ENCODE peak calls at places on chromosomes 7 and 10, in four cellular contexts. U, J, A and R are unnamed samples.

GRCh38 chr7:117216436-117217069 is 106.3 kb downstream of the WNT2 start:
- DNase-seq in U (no peak), J (no peak), A (no peak), R (no peak)

GRCh38 chr7:143305423-143306070 is 10.4 kb upstream of the CLCN1 start:
- DNase-seq in U (no peak), J (no peak), A (no peak), R (peak; percentile 44)

GRCh38 chr10:28996947-28997551 is 291.8 kb upstream of the LYZL1 start:
- DNase-seq in U (no peak), J (no peak), A (no peak), R (no peak)

GRCh38 chr10:37687581-37687980 is 169.8 kb downstream of the ZNF248 start:
- DNase-seq in U (no peak), J (no peak), A (no peak), R (no peak)

GRCh38 chr10:72337039-72337629 is 17.6 kb downstream of the DNAJB12 start:
- DNase-seq in U (no peak), J (no peak), A (no peak), R (no peak)

GRCh38 chr7:157523371-157523765 is 186.6 kb downstream of the DNAJB6 start:
- DNase-seq in U (no peak), J (no peak), A (no peak), R (no peak)

GRCh38 chr10:44934416-44935200 is 23.5 kb downstream of the TMEM72 start:
- DNase-seq in U (no peak), J (no peak), A (no peak), R (no peak)

GRCh38 chr10:104139221-104139620 is 17.2 kb downstream of the SFR1 start:
- DNase-seq in U (no peak), J (no peak), A (no peak), R (no peak)

GRCh38 chr10:70661623-70662361 is 10.5 kb upstream of the ADAMTS14 start:
- DNase-seq in U (no peak), J (no peak), A (no peak), R (no peak)

GRCh38 chr7:96921231-96921630 is 84.1 kb upstream of the DLX6 start:
- DNase-seq in U (no peak), J (no peak), A (no peak), R (no peak)

GRCh38 chr7:133822001-133822641 is 305.0 kb upstream of the LRGUK start:
- DNase-seq in U (no peak), J (no peak), A (no peak), R (no peak)

GRCh38 chr7:15130666-15131541 is 228.4 kb upstream of the DGKB start:
- DNase-seq in U (no peak), J (no peak), A (no peak), R (no peak)

GRCh38 chr10:15122477-15123030 is 25.4 kb downstream of the RPP38 start:
- DNase-seq in U (no peak), J (peak; percentile 80), A (no peak), R (no peak)

GRCh38 chr7:149879801-149880738 is 6.3 kb downstream of the ATP6V0E2 start:
- DNase-seq in U (no peak), J (no peak), A (no peak), R (no peak)

GRCh38 chr10:6667679-6668270 is 87.7 kb upstream of the PRKCQ start:
- DNase-seq in U (no peak), J (no peak), A (no peak), R (peak; percentile 27)

GRCh38 chr7:16430133-16430532 is 8.8 kb upstream of the CRPPA start:
- DNase-seq in U (no peak), J (no peak), A (no peak), R (no peak)

GRCh38 chr7:150610193-150610592 is 22.0 kb downstream of the GIMAP6 start:
- DNase-seq in U (no peak), J (no peak), A (no peak), R (no peak)

GRCh38 chr7:157952841-157953645 is 616.2 kb downstream of the DNAJB6 start:
- DNase-seq in U (no peak), J (no peak), A (no peak), R (no peak)

GRCh38 chr7:151592330-151592729 is 72.6 kb upstream of the RHEB start:
- DNase-seq in U (no peak), J (no peak), A (no peak), R (no peak)

GRCh38 chr7:33423646-33424020 is 294.3 kb downstream of the BBS9 start:
- DNase-seq in U (peak; percentile 4), J (peak; percentile 24), A (peak; percentile 3), R (peak; percentile 10)

GRCh38 chr10:71272122-71272771 is 46.8 kb upstream of the SLC29A3 start:
- DNase-seq in U (no peak), J (no peak), A (no peak), R (no peak)

GRCh38 chr10:133122171-133122935 is 34.6 kb downstream of the ADGRA1 start:
- DNase-seq in U (no peak), J (no peak), A (no peak), R (no peak)

GRCh38 chr7:129574487-129574886 is 37.0 kb upstream of the NRF1 start:
- DNase-seq in U (no peak), J (no peak), A (no peak), R (no peak)

GRCh38 chr10:110615057-110615630 is 29.0 kb upstream of the RBM20 start:
- DNase-seq in U (no peak), J (no peak), A (no peak), R (no peak)

GRCh38 chr7:139623518-139623917 is 100.0 kb downstream of the CLEC2L start:
- DNase-seq in U (no peak), J (no peak), A (no peak), R (no peak)

GRCh38 chr7:124779194-124779593 is 13.6 kb upstream of the GPR37 start:
- DNase-seq in U (no peak), J (no peak), A (no peak), R (no peak)

GRCh38 chr10:114751856-114752255 is 69.7 kb upstream of the FHIP2A start:
- DNase-seq in U (no peak), J (no peak), A (no peak), R (no peak)

GRCh38 chr7:115838829-115839228 is 191.7 kb downstream of the TFEC start:
- DNase-seq in U (no peak), J (no peak), A (no peak), R (no peak)

GRCh38 chr10:130511801-130512200 is 375.6 kb downstream of the GLRX3 start:
- DNase-seq in U (no peak), J (no peak), A (no peak), R (no peak)

GRCh38 chr7:8436965-8437364 is 3.6 kb downstream of the NXPH1 start:
- DNase-seq in U (no peak), J (peak; percentile 4), A (no peak), R (peak; percentile 50)

GRCh38 chr10:126191192-126191591 is 197.1 kb downstream of the ADAM12 start:
- DNase-seq in U (no peak), J (no peak), A (no peak), R (no peak)

GRCh38 chr10:1735562-1735961 is 1.8 kb downstream of the ADARB2 start:
- DNase-seq in U (no peak), J (no peak), A (no peak), R (no peak)

GRCh38 chr7:134327896-134328295 is 11.2 kb upstream of the SLC35B4 start:
- DNase-seq in U (peak; percentile 38), J (peak; percentile 42), A (peak; percentile 61), R (peak; percentile 75)

GRCh38 chr7:21562385-21562784 is 19.5 kb downstream of the DNAH11 start:
- DNase-seq in U (no peak), J (no peak), A (no peak), R (no peak)

GRCh38 chr10:118237930-118238329 is 104.2 kb downstream of the FAM204A start:
- DNase-seq in U (no peak), J (no peak), A (no peak), R (no peak)

GRCh38 chr7:69782917-69783684 is 184.8 kb downstream of the AUTS2 start:
- DNase-seq in U (no peak), J (no peak), A (no peak), R (no peak)

GRCh38 chr7:134701272-134701671 is 54.6 kb downstream of the BPGM start:
- DNase-seq in U (no peak), J (no peak), A (no peak), R (no peak)

GRCh38 chr10:58152698-58153263 is 114.9 kb downstream of the IPMK start:
- DNase-seq in U (no peak), J (no peak), A (peak; percentile 43), R (peak; percentile 41)
- TF ChIP-seq SIN3A in U (no peak), J (no peak), A (no peak), R (no peak)

GRCh38 chr10:119316729-119317097 is 109.3 kb downstream of the GRK5 start:
- DNase-seq in U (no peak), J (no peak), A (no peak), R (peak; percentile 89)
- TF ChIP-seq SIN3A in U (no peak), J (no peak), A (no peak), R (no peak)

DNA sequence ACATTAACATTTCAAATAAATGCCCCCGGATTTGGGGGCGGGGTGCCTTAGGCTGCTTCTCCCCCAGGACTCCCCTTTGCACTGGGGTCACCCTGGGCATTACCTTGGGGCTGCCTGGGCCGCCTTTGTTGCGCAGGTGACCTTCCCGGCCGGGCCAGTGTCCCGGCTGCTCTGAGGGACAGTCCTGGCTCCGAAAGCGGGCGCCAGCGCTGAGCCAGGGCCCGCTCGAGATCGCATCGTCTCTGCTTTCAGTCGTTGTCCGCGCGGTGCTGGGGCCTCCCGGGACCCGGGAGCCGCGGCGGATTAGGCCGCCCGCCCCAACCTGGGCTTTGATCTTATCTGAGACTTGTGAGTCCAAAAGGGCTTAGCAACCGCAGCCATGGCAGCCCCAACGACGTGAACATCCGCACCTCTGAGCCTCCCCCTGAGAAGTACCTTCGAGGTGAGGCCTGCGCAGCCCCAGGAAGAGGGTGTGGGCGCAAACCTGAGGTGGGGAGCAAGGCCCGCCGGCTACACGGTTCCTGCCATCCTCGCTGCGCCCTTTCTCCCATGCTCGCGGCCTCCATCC is 14.8 kb upstream of the WAPL start:
- DNase-seq in U (no peak), J (no peak), A (no peak), R (no peak)
- TF ChIP-seq SIN3A in U (no peak), J (no peak), A (no peak), R (no peak)

DNA sequence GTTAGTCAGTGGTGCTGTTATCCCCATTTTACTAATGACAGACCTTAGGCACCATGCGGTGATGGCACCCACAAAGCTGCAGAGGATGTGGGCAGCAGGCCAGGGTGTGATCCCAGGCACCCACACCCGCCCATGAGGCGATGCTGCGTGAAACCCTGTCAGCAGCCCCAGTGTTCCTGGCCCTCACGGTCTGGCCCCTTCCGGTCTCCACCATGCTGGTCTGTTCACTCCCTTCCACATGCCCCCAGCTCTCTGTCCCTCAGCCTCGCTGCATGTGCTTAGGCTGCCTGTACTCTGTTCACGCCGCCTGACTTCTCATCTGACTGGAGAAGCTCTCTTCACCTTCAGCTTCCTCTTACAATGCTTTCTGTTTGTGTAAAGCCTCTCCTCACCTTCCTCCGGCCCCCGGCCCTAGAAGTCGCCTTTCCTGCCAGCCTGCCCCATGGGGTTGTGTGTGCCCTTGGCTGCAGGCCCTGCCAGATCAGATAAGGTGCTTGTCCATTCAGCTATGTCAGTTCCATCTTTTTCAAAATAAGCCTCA is 17.6 kb upstream of the ORAI2 start:
- DNase-seq in U (no peak), J (no peak), A (no peak), R (no peak)
- TF ChIP-seq SIN3A in U (no peak), J (peak; percentile 58), A (no peak), R (no peak)

DNA sequence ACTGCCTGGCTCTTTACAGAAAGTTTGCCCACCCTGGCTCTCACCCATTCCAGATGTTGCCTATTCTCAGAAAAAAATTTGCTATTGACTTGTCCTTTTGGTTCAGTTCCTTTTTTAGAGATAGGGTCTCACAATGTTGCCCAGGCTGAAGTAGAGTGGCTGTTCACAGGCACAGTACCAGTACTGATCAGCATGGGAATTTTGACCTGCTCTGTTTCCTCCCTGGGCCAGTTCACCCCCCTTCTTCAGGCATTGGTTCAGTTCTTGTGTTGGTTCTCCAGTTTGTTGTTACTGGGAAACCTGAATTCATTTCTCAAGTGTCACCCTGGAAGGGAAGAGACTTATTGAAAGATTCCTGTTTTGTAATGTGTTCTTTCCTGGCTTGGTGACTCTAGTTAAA is 52.4 kb downstream of the CNNM2 start:
- DNase-seq in U (no peak), J (no peak), A (no peak), R (no peak)
- TF ChIP-seq SIN3A in U (no peak), J (no peak), A (no peak), R (no peak)